ENCODE peak calls at places on chromosome 21, in seven cellular contexts. Q, Y, O, M, C, K and T are unnamed samples.

GRCh38 chr21:31921079-31921478 is 48.3 kb downstream of the HUNK start:
- DNase-seq in C (no peak), Q (peak; percentile 91), Y (no peak), M (no peak), K (peak; percentile 62), O (no peak), T (peak; percentile 56)

GRCh38 chr21:41976611-41977010 is 22.8 kb upstream of the C2CD2 start:
- DNase-seq in O (no peak), Q (no peak), Y (no peak), C (peak; percentile 32), M (no peak), K (no peak), T (no peak)

GRCh38 chr21:44503901-44504399 is 36.0 kb downstream of the KRTAP10-1 start:
- DNase-seq in C (no peak), M (no peak), K (no peak), Q (no peak), Y (no peak), O (no peak), T (no peak)

GRCh38 chr21:27132270-27132669 is 165.4 kb upstream of the ADAMTS5 start:
- DNase-seq in K (peak; percentile 7), Q (peak; percentile 67), C (no peak), Y (no peak), M (peak; percentile 19), O (no peak), T (peak; percentile 29)

GRCh38 chr21:36261459-36261858 is 58.5 kb upstream of the MORC3 start:
- DNase-seq in Y (no peak), O (no peak), C (no peak), Q (no peak), M (no peak), K (no peak), T (no peak)

GRCh38 chr21:28687571-28687970 is 305.1 kb downstream of the LTN1 start:
- DNase-seq in C (no peak), M (no peak), K (peak; percentile 79), Q (no peak), O (no peak), Y (no peak), T (no peak)

GRCh38 chr21:44349416-44349846 is 4.0 kb upstream of the TRPM2 start:
- DNase-seq in O (no peak), Y (no peak), Q (no peak), K (no peak), M (no peak), C (no peak), T (no peak)

GRCh38 chr21:44329086-44329889 is 9.9 kb downstream of the CFAP410 start:
- DNase-seq in Y (no peak), C (no peak), K (peak; percentile 44), Q (no peak), M (no peak), O (no peak), T (no peak)

GRCh38 chr21:41686664-41687063 is 80.2 kb downstream of the RIPK4 start:
- DNase-seq in M (no peak), Q (no peak), O (no peak), C (no peak), K (no peak), Y (no peak), T (no peak)

GRCh38 chr21:44844256-44844655 is 26.4 kb upstream of the SUMO3 start:
- DNase-seq in M (no peak), Y (no peak), O (peak; percentile 63), K (no peak), C (no peak), Q (no peak), T (no peak)

GRCh38 chr21:27570306-27570868 is 603.5 kb upstream of the ADAMTS5 start:
- DNase-seq in C (no peak), K (peak; percentile 89), Y (no peak), Q (peak; percentile 94), O (no peak), M (no peak), T (peak; percentile 61)

GRCh38 chr21:42010507-42011493 is 640 bp upstream of the ZBTB21 start:
- DNase-seq in K (peak; percentile 67), O (peak; percentile 43), C (no peak), Y (peak; percentile 17), Q (no peak), M (peak; percentile 46), T (peak; percentile 38)

GRCh38 chr21:44710294-44710665 is 1.1 kb downstream of the TSPEAR start:
- DNase-seq in Q (no peak), K (no peak), C (peak; percentile 56), M (no peak), Y (no peak), O (peak; percentile 30), T (no peak)

GRCh38 chr21:36126166-36126565 is 8.7 kb upstream of the CBR3 start:
- DNase-seq in K (no peak), C (no peak), Y (no peak), M (no peak), O (peak; percentile 15), Q (peak; percentile 55), T (peak; percentile 18)

GRCh38 chr21:38965910-38966504 is 160.3 kb downstream of the ETS2 start:
- DNase-seq in M (peak; percentile 86), Y (no peak), K (peak; percentile 97), C (peak; percentile 62), Q (peak; percentile 59), O (peak; percentile 83), T (peak; percentile 100)

GRCh38 chr21:21137986-21138385 is 139.8 kb downstream of the NCAM2 start:
- DNase-seq in Y (no peak), M (peak; percentile 60), C (no peak), K (peak; percentile 80), O (no peak), Q (peak; percentile 74), T (peak; percentile 14)

GRCh38 chr21:16071082-16071481 is 341.3 kb downstream of the USP25 start:
- DNase-seq in O (no peak), M (peak; percentile 16), K (no peak), Q (no peak), Y (no peak), C (no peak), T (no peak)

GRCh38 chr21:30880914-30881313 is 466 bp downstream of the KRTAP11-1 start:
- DNase-seq in Y (no peak), C (no peak), Q (no peak), O (no peak), K (no peak), M (no peak), T (no peak)

GRCh38 chr21:30882907-30883597 is 1.7 kb upstream of the KRTAP11-1 start:
- DNase-seq in Q (no peak), K (no peak), Y (no peak), C (no peak), M (no peak), O (no peak), T (no peak)

DNA sequence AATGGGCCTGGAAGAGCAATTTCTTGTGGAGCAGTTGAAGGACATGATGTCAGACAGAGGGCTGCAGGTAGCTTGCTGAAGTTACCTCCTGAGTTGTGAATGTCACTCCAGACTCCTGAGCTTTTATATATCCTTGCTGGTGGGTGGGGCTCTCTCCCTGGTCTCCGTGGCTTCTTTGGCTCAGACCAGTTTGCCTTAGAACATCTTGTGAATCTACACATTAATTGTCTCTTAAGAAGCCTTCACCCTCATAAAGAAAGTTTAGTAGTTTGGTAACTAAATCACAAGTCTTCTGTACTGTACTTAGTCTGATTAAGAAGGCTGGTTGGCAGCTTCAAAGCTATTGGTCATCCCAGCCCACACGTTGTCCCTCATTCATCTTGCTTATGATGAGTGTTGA is at the start of gene KRTAP11-1:
- DNase-seq in O (no peak), K (no peak), Y (no peak), M (no peak), Q (no peak), C (no peak), T (no peak)
- H3K18ac ChIP-seq in O (no peak within 1 kb of the TSS), K (no peak within 1 kb of the TSS), Y (no peak within 1 kb of the TSS), M (no peak within 1 kb of the TSS), Q (no peak within 1 kb of the TSS), C (no peak within 1 kb of the TSS), T (no peak within 1 kb of the TSS)

DNA sequence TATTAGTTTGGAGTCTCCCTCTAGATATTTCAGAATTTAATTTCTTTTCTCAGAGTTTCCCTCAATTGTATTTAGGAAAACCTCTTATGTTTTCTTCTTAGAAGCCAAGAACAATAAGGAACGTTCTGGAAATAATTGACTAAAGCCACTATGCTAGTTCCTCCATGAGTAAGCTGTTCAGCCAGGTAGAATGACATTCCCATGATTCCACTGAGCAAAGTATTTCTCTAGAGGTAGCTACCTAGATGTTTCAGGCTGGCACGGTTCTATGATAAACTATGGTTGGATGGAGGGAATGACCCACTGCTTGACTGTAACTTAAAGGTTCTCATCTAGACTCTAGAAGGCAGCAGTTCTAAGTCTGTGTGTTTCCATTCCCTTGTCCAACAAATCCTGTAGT is 62.4 kb downstream of the CLDN17 start:
- DNase-seq in Q (no peak), O (no peak), M (no peak), C (no peak), K (peak; percentile 70), Y (no peak), T (no peak)
- H3K18ac ChIP-seq in Q (no peak overlapping the region), O (no peak overlapping the region), M (no peak overlapping the region), C (no peak overlapping the region), K (no peak overlapping the region), Y (no peak overlapping the region), T (no peak overlapping the region)

GRCh38 chr21:46098303-46099141 is 610 bp downstream of the COL6A2 start:
- DNase-seq in K (no peak), Y (no peak), Q (no peak), M (peak; percentile 30), C (peak; percentile 74), O (peak; percentile 49), T (no peak)

GRCh38 chr21:46096596-46096981 is 1.3 kb upstream of the COL6A2 start:
- DNase-seq in M (no peak), C (peak; percentile 41), Y (no peak), Q (no peak), O (peak; percentile 15), K (no peak), T (no peak)

GRCh38 chr21:46095814-46096595 is 1.9 kb upstream of the COL6A2 start:
- DNase-seq in Q (no peak), Y (no peak), K (no peak), M (no peak), O (peak; percentile 16), C (peak; percentile 41), T (no peak)

GRCh38 chr21:46097826-46098286 is at the start of gene COL6A2:
- DNase-seq in Y (peak; percentile 54), C (peak; percentile 89), K (peak; percentile 10), Q (peak; percentile 71), M (peak; percentile 75), O (peak; percentile 78), T (peak; percentile 73)

GRCh38 chr21:46096997-46097825 is 701 bp upstream of the COL6A2 start:
- DNase-seq in M (no peak), Q (no peak), O (peak; percentile 44), K (no peak), C (peak; percentile 53), Y (no peak), T (no peak)
- H3K18ac ChIP-seq in M (peak overlapping the region; percentile 63), Q (peak overlapping the region; percentile 83), O (no peak overlapping the region), K (no peak overlapping the region), C (no peak overlapping the region), Y (peak overlapping the region; percentile 95), T (peak overlapping the region; percentile 99)

GRCh38 chr21:43325036-43325435 is 101.9 kb downstream of the SIK1 start:
- DNase-seq in O (no peak), K (no peak), C (no peak), Y (no peak), M (no peak), Q (no peak), T (no peak)

GRCh38 chr21:43324596-43324995 is 102.3 kb downstream of the SIK1 start:
- DNase-seq in K (no peak), O (no peak), Q (no peak), Y (no peak), M (no peak), C (no peak), T (no peak)

GRCh38 chr21:43328171-43328570 is 98.8 kb downstream of the SIK1 start:
- DNase-seq in Y (no peak), K (no peak), O (no peak), M (no peak), C (no peak), Q (no peak), T (peak; percentile 16)

GRCh38 chr21:43323244-43324005 is 103.5 kb downstream of the SIK1 start:
- DNase-seq in C (no peak), K (no peak), Q (no peak), O (no peak), Y (no peak), M (no peak), T (no peak)

GRCh38 chr21:43325968-43326367 is 101.0 kb downstream of the SIK1 start:
- DNase-seq in O (no peak), Y (no peak), C (no peak), M (no peak), K (no peak), Q (no peak), T (no peak)
- H3K18ac ChIP-seq in O (no peak overlapping the region), Y (no peak overlapping the region), C (no peak overlapping the region), M (no peak overlapping the region), K (no peak overlapping the region), Q (no peak overlapping the region), T (no peak overlapping the region)